ENCODE peak calls at places on chromosomes 2 and 18, in four cellular contexts. L is HepG2, P is cardiac muscle cell, Q is SJSA1. C is an unnamed sample.
A peak's percentile ranks its signal among the peaks of the same experiment; 100 is the strongest.

GRCh38 chr2:190540048-190540447 is 5.5 kb upstream of the NEMP2 start:
- DNase-seq in L (no peak), P (no peak), Q (no peak), C (no peak)

GRCh38 chr2:235729182-235729929 is 235.5 kb downstream of the AGAP1 start:
- DNase-seq in L (no peak), P (no peak), Q (no peak), C (no peak)

GRCh38 chr18:70450658-70451253 is 161.9 kb downstream of the SOCS6 start:
- DNase-seq in L (no peak), P (peak; percentile 43), Q (no peak), C (no peak)

GRCh38 chr2:239391286-239392071 is 9.3 kb downstream of the HDAC4 start:
- DNase-seq in L (no peak), P (no peak), Q (no peak), C (no peak)

GRCh38 chr2:207423886-207424285 is 105.9 kb upstream of the CREB1 start:
- DNase-seq in L (no peak), P (peak; percentile 93), Q (peak; percentile 79), C (no peak)

GRCh38 chr2:191866675-191867506 is 20.0 kb upstream of the CAVIN2 start:
- DNase-seq in L (peak; percentile 100), P (peak; percentile 95), Q (peak; percentile 70), C (peak; percentile 45)

GRCh38 chr18:63677490-63678225 is 16.0 kb upstream of the SERPINB3 start:
- DNase-seq in L (no peak), P (peak; percentile 5), Q (no peak), C (no peak)

GRCh38 chr18:10443001-10443400 is 11.4 kb upstream of the APCDD1 start:
- DNase-seq in L (no peak), P (no peak), Q (no peak), C (no peak)

GRCh38 chr2:11932053-11932512 is 185.7 kb downstream of the LPIN1 start:
- DNase-seq in L (no peak), P (no peak), Q (no peak), C (no peak)

GRCh38 chr18:13438507-13439056 is 220.0 kb downstream of the LDLRAD4 start:
- DNase-seq in L (no peak), P (no peak), Q (no peak), C (no peak)

GRCh38 chr2:18380316-18380715 is 180.1 kb downstream of the RDH14 start:
- DNase-seq in L (no peak), P (peak; percentile 60), Q (no peak), C (no peak)

GRCh38 chr2:108200569-108200968 is 39.2 kb upstream of the SULT1C3 start:
- DNase-seq in L (peak; percentile 82), P (no peak), Q (no peak), C (no peak)

GRCh38 chr2:227155395-227155794 is 8.6 kb downstream of the COL4A4 start:
- DNase-seq in L (no peak), P (no peak), Q (no peak), C (no peak)

GRCh38 chr2:2325538-2325937 is 5.5 kb downstream of the MYT1L start:
- DNase-seq in L (no peak), P (no peak), Q (no peak), C (no peak)

GRCh38 chr2:168697668-168698121 is 104.7 kb upstream of the NOSTRIN start:
- DNase-seq in L (no peak), P (no peak), Q (no peak), C (no peak)

GRCh38 chr2:151091583-151091982 is 170.1 kb downstream of the RBM43 start:
- DNase-seq in L (no peak), P (no peak), Q (no peak), C (no peak)

GRCh38 chr2:234268314-234268713 is 217.8 kb downstream of the SPP2 start:
- DNase-seq in L (no peak), P (no peak), Q (no peak), C (no peak)

GRCh38 chr2:149858214-149858613 is 270.6 kb upstream of the MMADHC start:
- DNase-seq in L (no peak), P (peak; percentile 30), Q (no peak), C (no peak)

DNA sequence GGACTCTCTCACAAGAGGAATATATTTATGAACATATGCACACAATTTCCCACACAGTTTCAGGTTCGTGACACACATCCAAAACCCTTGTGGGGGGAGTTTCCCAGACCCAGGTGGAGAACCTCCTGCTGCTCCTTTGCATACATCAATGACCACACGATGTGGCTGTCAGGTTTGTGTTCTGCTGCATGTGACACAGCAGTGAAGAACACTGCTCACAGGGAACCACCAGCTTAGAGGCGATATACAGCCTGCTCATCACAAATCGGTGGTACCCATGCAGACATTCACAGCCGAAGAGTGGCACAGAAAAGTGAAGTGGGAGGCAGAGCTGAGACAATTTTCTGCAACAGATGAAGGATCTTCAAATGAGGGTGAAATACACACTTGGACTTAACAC is 175.6 kb upstream of the ZFP36L2 start:
- DNase-seq in L (no peak), P (no peak), Q (no peak), C (no peak)
- H3K27ac ChIP-seq in L (no peak overlapping the region), P (no peak overlapping the region), Q (no peak overlapping the region), C (no peak overlapping the region)

GRCh38 chr2:73987948-73988700 is 3.4 kb downstream of the TET3 start:
- DNase-seq in L (no peak), P (peak; percentile 43), Q (no peak), C (no peak)
- H3K36me3 ChIP-seq in L (peaks cover 34% of the 10 kb centered on the region), P (no peaks in the 10 kb centered on the region), Q (peaks cover 15% of the 10 kb centered on the region), C (no peaks in the 10 kb centered on the region)

GRCh38 chr2:230738391-230738811 is 25.8 kb downstream of the CAB39 start:
- DNase-seq in L (peak; percentile 35), P (peak; percentile 53), Q (no peak), C (no peak)
- H3K4me1 ChIP-seq in L (peaks cover 45% of the 10 kb centered on the region), P (peaks cover 12% of the 10 kb centered on the region), Q (peaks cover 19% of the 10 kb centered on the region), C (peaks cover 63% of the 10 kb centered on the region)

GRCh38 chr2:20599001-20599600 is 51.8 kb downstream of the HS1BP3 start:
- DNase-seq in L (no peak), P (no peak), Q (no peak), C (peak; percentile 86)

GRCh38 chr2:20597868-20598183 is 53.1 kb downstream of the HS1BP3 start:
- DNase-seq in L (no peak), P (no peak), Q (no peak), C (no peak)

GRCh38 chr2:20595439-20596192 is 55.3 kb downstream of the HS1BP3 start:
- DNase-seq in L (peak; percentile 66), P (peak; percentile 59), Q (no peak), C (no peak)

GRCh38 chr2:20596193-20596972 is 54.5 kb downstream of the HS1BP3 start:
- DNase-seq in L (no peak), P (no peak), Q (no peak), C (no peak)

DNA sequence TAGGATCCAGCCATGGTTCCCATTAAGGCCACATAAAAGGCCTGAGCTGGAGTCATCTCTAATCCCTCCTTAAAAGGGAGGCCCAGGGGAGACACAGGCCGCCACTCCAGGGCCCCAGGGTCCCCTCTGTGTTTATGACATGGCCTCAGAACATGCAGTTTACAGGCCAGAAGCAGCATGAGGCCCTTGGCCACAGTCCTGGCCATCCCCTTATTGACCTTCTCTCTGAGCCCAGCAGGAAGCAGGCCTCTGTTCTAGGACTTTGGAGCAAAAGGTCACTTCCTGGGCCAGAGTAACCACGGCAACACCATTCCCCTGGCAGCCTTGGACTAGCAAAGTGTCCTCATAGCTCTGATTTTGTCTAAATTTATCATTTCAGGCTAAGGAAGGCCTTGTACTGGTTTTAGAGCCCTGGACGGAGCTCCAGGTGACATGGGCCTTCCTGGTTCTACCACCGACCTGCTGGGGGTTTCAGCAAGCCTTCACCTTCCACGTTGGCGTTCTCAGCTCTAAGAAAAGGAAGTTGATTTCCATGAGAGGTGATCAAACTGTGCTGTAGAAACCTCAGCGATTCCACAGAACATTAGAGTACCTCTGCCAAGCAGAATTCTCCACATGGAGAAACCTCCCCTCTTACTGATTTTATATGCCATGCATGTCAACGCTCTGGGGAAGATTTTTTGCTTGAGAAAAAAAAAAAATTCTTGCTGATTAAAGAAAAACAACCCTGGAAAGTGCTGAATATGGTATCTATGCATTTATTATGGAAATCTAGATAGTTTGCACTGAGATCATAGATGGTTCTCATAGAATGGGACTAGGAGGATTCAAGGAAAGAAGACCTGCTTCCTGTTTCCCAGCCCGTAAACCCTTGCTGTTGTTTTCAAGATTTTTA is 53.7 kb downstream of the HS1BP3 start:
- DNase-seq in L (peak; percentile 100), P (peak; percentile 79), Q (no peak), C (peak; percentile 84)
- H3K27ac ChIP-seq in L (peak overlapping the region; percentile 97), P (no peak overlapping the region), Q (peak overlapping the region; percentile 89), C (peak overlapping the region; percentile 88)

DNA sequence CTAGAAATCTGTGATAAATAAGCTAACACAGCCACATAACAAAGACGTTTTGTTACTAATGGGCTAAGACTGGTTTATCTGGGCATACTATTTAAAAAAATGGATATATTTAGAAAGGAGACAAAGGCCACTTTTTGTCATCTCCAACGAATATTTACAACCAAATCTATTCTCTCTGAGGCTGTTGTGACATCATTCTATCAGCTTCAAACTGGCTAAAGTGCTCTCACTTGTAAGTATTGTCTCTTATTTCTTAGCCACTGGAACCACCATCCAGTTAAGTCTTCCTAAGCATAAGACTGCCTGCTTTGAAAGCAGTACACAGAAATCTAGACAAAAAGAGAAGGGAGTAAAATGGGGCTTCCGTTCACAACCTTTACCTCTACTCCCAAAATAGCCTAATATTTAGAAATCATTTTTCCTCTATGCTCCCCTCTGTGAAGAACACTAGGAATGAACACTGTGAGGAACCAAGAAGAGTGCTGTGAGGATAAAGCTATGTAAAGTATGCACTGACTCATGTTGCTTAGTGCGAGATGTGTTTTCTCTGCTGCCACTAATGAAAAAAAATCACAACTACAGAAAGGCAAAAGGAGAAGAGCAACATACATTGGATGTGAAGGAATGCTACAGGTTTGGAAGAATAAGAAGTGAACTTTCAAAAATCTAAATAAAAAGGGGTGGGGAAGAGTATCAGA is 264.1 kb downstream of the EXOC6B start:
- DNase-seq in L (peak; percentile 48), P (peak; percentile 83), Q (no peak), C (no peak)
- H3K36me3 ChIP-seq in L (no peaks in the 10 kb centered on the region), P (no peaks in the 10 kb centered on the region), Q (no peaks in the 10 kb centered on the region), C (peaks cover 4% of the 10 kb centered on the region)

GRCh38 chr2:231666171-231667095 is 41.9 kb upstream of the PTMA start:
- DNase-seq in L (peak; percentile 83), P (peak; percentile 95), Q (peak; percentile 99), C (peak; percentile 96)

GRCh38 chr2:231665208-231665921 is 43.0 kb upstream of the PTMA start:
- DNase-seq in L (no peak), P (no peak), Q (no peak), C (no peak)

GRCh38 chr2:231662811-231663457 is 45.4 kb upstream of the PTMA start:
- DNase-seq in L (no peak), P (no peak), Q (no peak), C (no peak)

GRCh38 chr2:231663458-231664290 is 44.7 kb upstream of the PTMA start:
- DNase-seq in L (no peak), P (no peak), Q (no peak), C (no peak)

GRCh38 chr2:231664727-231665126 is 43.6 kb upstream of the PTMA start:
- DNase-seq in L (no peak), P (no peak), Q (no peak), C (no peak)
- H3K4me1 ChIP-seq in L (peaks cover 48% of the 10 kb centered on the region), P (peaks cover 18% of the 10 kb centered on the region), Q (peaks cover 57% of the 10 kb centered on the region), C (peaks cover 24% of the 10 kb centered on the region)

GRCh38 chr2:95024306-95024880 is 1.1 kb upstream of the MAL start:
- DNase-seq in L (no peak), P (no peak), Q (no peak), C (no peak)
- H3K27ac ChIP-seq in L (no peak overlapping the region), P (no peak overlapping the region), Q (no peak overlapping the region), C (no peak overlapping the region)

DNA sequence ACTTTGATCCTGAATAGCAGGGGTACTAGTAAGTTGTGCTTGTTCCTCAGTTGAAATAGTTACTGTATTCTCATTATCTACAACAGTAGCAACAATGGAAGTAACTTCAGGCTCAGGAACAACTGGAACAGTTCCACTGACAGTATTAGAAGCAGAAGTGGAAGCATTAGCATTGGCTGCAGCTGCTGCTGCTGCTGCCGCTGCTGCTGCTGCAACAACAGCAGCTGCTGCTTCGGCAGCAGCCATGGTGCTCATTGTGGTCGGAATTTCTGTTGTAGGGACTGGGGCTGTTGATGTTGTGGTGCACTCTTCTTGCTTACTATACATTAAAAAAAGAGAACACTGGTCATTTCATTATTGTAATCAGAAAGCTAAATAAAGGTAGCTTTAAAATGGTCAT is 40.8 kb downstream of the PRPF40A start:
- DNase-seq in L (no peak), P (no peak), Q (no peak), C (no peak)
- H3K36me3 ChIP-seq in L (peaks cover 95% of the 10 kb centered on the region), P (peaks cover 91% of the 10 kb centered on the region), Q (peaks cover 86% of the 10 kb centered on the region), C (peaks cover 96% of the 10 kb centered on the region)